ENCODE peak calls at places on chromosomes 6 and 20, in eight cellular contexts. N, X, A, H, G, O, M and K are unnamed samples.

GRCh38 chr20:3080939-3081388 is 3.6 kb downstream of the AVP start:
- DNase-seq in N (peak; percentile 78), X (no peak), A (no peak), H (peak; percentile 89), G (no peak), O (no peak), M (no peak), K (no peak)

GRCh38 chr6:44101832-44102231 is 25.4 kb downstream of the MRPL14 start:
- DNase-seq in N (no peak), X (no peak), A (no peak), H (no peak), G (no peak), O (no peak), M (no peak), K (no peak)

GRCh38 chr6:161417712-161418457 is 144.0 kb upstream of the AGPAT4 start:
- DNase-seq in N (peak; percentile 52), X (no peak), A (no peak), H (peak; percentile 72), G (no peak), O (peak; percentile 75), M (no peak), K (peak; percentile 98)

GRCh38 chr6:73811706-73812105 is 115.7 kb downstream of the CD109 start:
- DNase-seq in N (no peak), X (no peak), A (no peak), H (no peak), G (no peak), O (no peak), M (no peak), K (no peak)

GRCh38 chr20:61257596-61257995 is 5.5 kb downstream of the CDH4 start:
- DNase-seq in N (no peak), X (no peak), A (no peak), H (no peak), G (no peak), O (no peak), M (no peak), K (no peak)

GRCh38 chr20:31674895-31675827 is 37.4 kb downstream of the COX4I2 start:
- DNase-seq in N (peak; percentile 60), X (peak; percentile 81), A (no peak), H (peak; percentile 81), G (peak; percentile 92), O (no peak), M (peak; percentile 60), K (peak; percentile 73)

GRCh38 chr6:21997414-21998037 is 299.3 kb downstream of the PRL start:
- DNase-seq in N (no peak), X (no peak), A (no peak), H (no peak), G (no peak), O (no peak), M (no peak), K (peak; percentile 34)

GRCh38 chr6:130035211-130035610 is 16.8 kb downstream of the L3MBTL3 start:
- DNase-seq in N (no peak), X (no peak), A (no peak), H (no peak), G (no peak), O (no peak), M (no peak), K (no peak)

GRCh38 chr6:13420269-13420668 is 67.1 kb downstream of the GFOD1 start:
- DNase-seq in N (peak; percentile 44), X (no peak), A (no peak), H (no peak), G (no peak), O (no peak), M (no peak), K (no peak)

GRCh38 chr20:60249436-60249835 is 291.2 kb downstream of the CDH26 start:
- DNase-seq in N (peak; percentile 98), X (peak; percentile 99), A (peak; percentile 52), H (no peak), G (no peak), O (no peak), M (no peak), K (peak; percentile 90)

GRCh38 chr6:26032387-26033131 is 54.7 kb upstream of the HFE start:
- DNase-seq in N (peak; percentile 55), X (peak; percentile 48), A (no peak), H (peak; percentile 30), G (no peak), O (peak; percentile 78), M (peak; percentile 60), K (peak; percentile 67)

GRCh38 chr20:44624743-44625271 is 26.7 kb downstream of the ADA start:
- DNase-seq in N (no peak), X (no peak), A (no peak), H (no peak), G (no peak), O (no peak), M (no peak), K (no peak)

GRCh38 chr20:53786445-53787267 is 193.0 kb upstream of the ZNF217 start:
- DNase-seq in N (no peak), X (peak; percentile 53), A (no peak), H (no peak), G (no peak), O (no peak), M (peak; percentile 49), K (no peak)

GRCh38 chr20:57175397-57176010 is 90.9 kb downstream of the BMP7 start:
- DNase-seq in N (no peak), X (no peak), A (no peak), H (no peak), G (no peak), O (no peak), M (no peak), K (no peak)

GRCh38 chr6:45450801-45451200 is 73.1 kb upstream of the SUPT3H start:
- DNase-seq in N (no peak), X (no peak), A (no peak), H (no peak), G (no peak), O (no peak), M (no peak), K (no peak)

GRCh38 chr20:2108987-2109386 is 7.4 kb downstream of the STK35 start:
- DNase-seq in N (peak; percentile 81), X (peak; percentile 93), A (peak; percentile 45), H (no peak), G (no peak), O (no peak), M (no peak), K (peak; percentile 58)

GRCh38 chr6:2669067-2669710 is 81.5 kb downstream of the MYLK4 start:
- DNase-seq in N (no peak), X (no peak), A (no peak), H (no peak), G (no peak), O (no peak), M (no peak), K (no peak)

DNA sequence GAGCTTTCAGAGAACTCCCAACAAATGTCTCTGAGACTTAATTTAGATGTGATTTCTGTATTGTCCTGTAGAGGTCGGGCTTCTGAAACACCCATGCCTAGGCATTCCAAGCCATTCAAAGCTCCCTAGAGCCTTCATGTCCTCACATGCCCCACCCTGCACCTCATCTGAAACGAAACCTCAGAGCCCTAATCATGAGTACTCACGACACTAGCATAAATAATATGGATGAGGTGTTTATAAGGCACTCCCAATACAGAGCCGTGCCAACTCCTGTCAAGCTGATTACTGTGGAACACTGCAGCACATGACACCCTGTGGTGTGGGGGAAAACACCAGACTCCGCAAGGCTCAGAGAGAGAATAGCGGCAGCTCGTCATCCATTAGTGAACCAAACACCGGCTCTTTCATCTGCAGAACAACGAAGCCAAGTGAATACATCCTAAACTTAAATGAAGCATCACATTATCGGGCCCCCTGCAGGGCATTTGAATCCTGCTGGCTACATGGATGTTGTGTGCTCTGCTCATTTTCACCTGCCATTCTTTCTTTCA is 83.8 kb downstream of the FNDC1 start:
- DNase-seq in N (peak; percentile 70), X (peak; percentile 96), A (peak; percentile 12), H (no peak), G (no peak), O (peak; percentile 74), M (no peak), K (peak; percentile 69)
- H3K4me3 ChIP-seq in N (no peak overlapping the region), X (peak overlapping the region; percentile 36), A (no peak overlapping the region), H (no peak overlapping the region), G (no peak overlapping the region), O (no peak overlapping the region), M (no peak overlapping the region), K (peak overlapping the region; percentile 20)

GRCh38 chr6:132715204-132715603 is 1.3 kb upstream of the VNN1 start:
- DNase-seq in N (peak; percentile 66), X (peak; percentile 85), A (peak; percentile 35), H (peak; percentile 26), G (no peak), O (peak; percentile 90), M (peak; percentile 47), K (peak; percentile 46)
- TF ChIP-seq CTCF in N (peak; percentile 26), X (peak; percentile 64), A (peak; percentile 56), H (no peak), G (no peak), O (peak; percentile 71), M (peak; percentile 16), K (peak; percentile 32)

GRCh38 chr6:11231108-11231463 is 1.4 kb downstream of the NEDD9 start:
- DNase-seq in N (no peak), X (no peak), A (no peak), H (no peak), G (no peak), O (no peak), M (no peak), K (no peak)

GRCh38 chr6:11232177-11232967 is at the start of gene NEDD9:
- DNase-seq in N (peak; percentile 96), X (peak; percentile 98), A (peak; percentile 28), H (peak; percentile 96), G (peak; percentile 99), O (peak; percentile 99), M (peak; percentile 100), K (peak; percentile 98)

GRCh38 chr6:11231564-11232176 is 798 bp downstream of the NEDD9 start:
- DNase-seq in N (no peak), X (no peak), A (no peak), H (peak; percentile 67), G (no peak), O (no peak), M (no peak), K (peak; percentile 86)

GRCh38 chr6:11229267-11230043 is 3.0 kb downstream of the NEDD9 start:
- DNase-seq in N (peak; percentile 39), X (peak; percentile 93), A (no peak), H (no peak), G (no peak), O (peak; percentile 81), M (no peak), K (peak; percentile 40)

GRCh38 chr6:11230158-11231107 is 2.0 kb downstream of the NEDD9 start:
- DNase-seq in N (peak; percentile 39), X (peak; percentile 51), A (no peak), H (no peak), G (no peak), O (no peak), M (peak; percentile 60), K (peak; percentile 55)
- H3K4me3 ChIP-seq in N (peak overlapping the region; percentile 85), X (no peak overlapping the region), A (peak overlapping the region; percentile 54), H (peak overlapping the region; percentile 77), G (peak overlapping the region; percentile 77), O (peak overlapping the region; percentile 92), M (peak overlapping the region; percentile 56), K (peak overlapping the region; percentile 74)

GRCh38 chr20:6819599-6819998 is 52.1 kb downstream of the BMP2 start:
- DNase-seq in N (no peak), X (peak; percentile 49), A (no peak), H (no peak), G (no peak), O (no peak), M (peak; percentile 29), K (no peak)
- TF ChIP-seq CTCF in N (no peak), X (peak; percentile 47), A (no peak), H (no peak), G (no peak), O (peak; percentile 56), M (peak; percentile 40), K (peak; percentile 5)

GRCh38 chr6:7087491-7087979 is 20.2 kb upstream of the RREB1 start:
- DNase-seq in N (no peak), X (no peak), A (no peak), H (no peak), G (no peak), O (no peak), M (peak; percentile 78), K (no peak)
- H3K4me3 ChIP-seq in N (no peak overlapping the region), X (no peak overlapping the region), A (no peak overlapping the region), H (peak overlapping the region; percentile 52), G (no peak overlapping the region), O (no peak overlapping the region), M (no peak overlapping the region), K (no peak overlapping the region)